ENCODE peak calls at places on chromosomes 1 and 21, in four cellular contexts. T, H, Z and J are unnamed samples.
A peak's percentile ranks its signal among the peaks of the same experiment; 100 is the strongest.

GRCh38 chr1:62436039-62436465 is 797 bp upstream of the USP1 start:
- DNase-seq in T (no peak), H (no peak), Z (no peak), J (peak; percentile 99)

GRCh38 chr1:23066075-23066474 is 46.8 kb downstream of the KDM1A start:
- DNase-seq in T (no peak), H (no peak), Z (no peak), J (no peak)

GRCh38 chr1:25642710-25643109 is 26.1 kb downstream of the MAN1C1 start:
- DNase-seq in T (no peak), H (peak; percentile 34), Z (peak; percentile 35), J (no peak)

GRCh38 chr1:225347123-225347683 is 80.6 kb downstream of the LBR start:
- DNase-seq in T (no peak), H (no peak), Z (no peak), J (no peak)

GRCh38 chr1:41536296-41536695 is 51.8 kb upstream of the EDN2 start:
- DNase-seq in T (no peak), H (no peak), Z (no peak), J (no peak)

GRCh38 chr1:235160395-235160964 is 570 bp downstream of the RBM34 start:
- DNase-seq in T (no peak), H (peak; percentile 58), Z (peak; percentile 13), J (no peak)

GRCh38 chr1:17880429-17880828 is 125.3 kb downstream of the ACTL8 start:
- DNase-seq in T (no peak), H (no peak), Z (no peak), J (no peak)

GRCh38 chr21:45902292-45902995 is 79.1 kb upstream of the COL6A1 start:
- DNase-seq in T (no peak), H (no peak), Z (no peak), J (no peak)

GRCh38 chr21:46205121-46205520 is 20.9 kb upstream of the SPATC1L start:
- DNase-seq in T (no peak), H (no peak), Z (no peak), J (no peak)

GRCh38 chr1:112575154-112575804 is 43.7 kb downstream of the ST7L start:
- DNase-seq in T (peak; percentile 87), H (no peak), Z (peak; percentile 87), J (no peak)

GRCh38 chr21:33813832-33814231 is 101.8 kb downstream of the ATP5PO start:
- DNase-seq in T (no peak), H (no peak), Z (no peak), J (no peak)

GRCh38 chr1:95022527-95022926 is 50.2 kb downstream of the ALG14 start:
- DNase-seq in T (no peak), H (no peak), Z (no peak), J (no peak)

GRCh38 chr1:218108034-218108433 is 177.1 kb upstream of the RRP15 start:
- DNase-seq in T (no peak), H (no peak), Z (no peak), J (no peak)

GRCh38 chr1:11882814-11883538 is 24.2 kb upstream of the NPPB start:
- DNase-seq in T (no peak), H (no peak), Z (no peak), J (no peak)

GRCh38 chr1:41918450-41919043 is at the start of gene HIVEP3:
- DNase-seq in T (no peak), H (no peak), Z (no peak), J (no peak)

GRCh38 chr1:179779645-179780272 is 36.7 kb downstream of the FAM163A start:
- DNase-seq in T (no peak), H (no peak), Z (no peak), J (no peak)

GRCh38 chr1:1122981-1123480 is 7.1 kb upstream of the C1orf159 start:
- DNase-seq in T (no peak), H (no peak), Z (no peak), J (no peak)

GRCh38 chr1:21531243-21531642 is 22.0 kb downstream of the ALPL start:
- DNase-seq in T (no peak), H (no peak), Z (no peak), J (no peak)

GRCh38 chr21:42839271-42840231 is 39.8 kb downstream of the WDR4 start:
- DNase-seq in T (no peak), H (peak; percentile 22), Z (no peak), J (no peak)

GRCh38 chr1:92485374-92486250 is 1.1 kb downstream of the GFI1 start:
- DNase-seq in T (no peak), H (peak; percentile 74), Z (no peak), J (peak; percentile 40)

GRCh38 chr1:212498243-212498642 is 65.5 kb downstream of the NENF start:
- DNase-seq in T (peak; percentile 37), H (no peak), Z (peak; percentile 82), J (no peak)

GRCh38 chr1:114702699-114703098 is 7.4 kb upstream of the AMPD1 start:
- DNase-seq in T (no peak), H (no peak), Z (no peak), J (no peak)

GRCh38 chr21:44666401-44667320 is at the start of gene KRTAP12-2:
- DNase-seq in T (no peak), H (no peak), Z (no peak), J (no peak)

GRCh38 chr1:2591581-2592261 is 5.1 kb downstream of the PRXL2B start:
- DNase-seq in T (no peak), H (no peak), Z (no peak), J (no peak)

GRCh38 chr1:33143181-33143580 is 38.7 kb downstream of the TRIM62 start:
- DNase-seq in T (no peak), H (no peak), Z (no peak), J (no peak)

GRCh38 chr1:12140676-12141532 is 25.9 kb upstream of the TNFRSF1B start:
- DNase-seq in T (no peak), H (no peak), Z (no peak), J (no peak)

GRCh38 chr1:2638466-2639115 is 5.8 kb upstream of the MMEL1 start:
- DNase-seq in T (no peak), H (no peak), Z (no peak), J (no peak)

GRCh38 chr1:4315202-4315601 is 339.2 kb upstream of the AJAP1 start:
- DNase-seq in T (no peak), H (no peak), Z (no peak), J (no peak)

GRCh38 chr1:26234644-26235384 is 814 bp downstream of the CEP85 start:
- DNase-seq in T (no peak), H (peak; percentile 28), Z (no peak), J (no peak)

GRCh38 chr1:51175278-51175677 is 60.8 kb upstream of the RNF11 start:
- DNase-seq in T (no peak), H (no peak), Z (no peak), J (no peak)

GRCh38 chr1:20409017-20409416 is 77.0 kb downstream of the CAMK2N1 start:
- DNase-seq in T (no peak), H (no peak), Z (no peak), J (no peak)

GRCh38 chr1:206929509-206929908 is 7.8 kb upstream of the FCMR start:
- DNase-seq in T (no peak), H (no peak), Z (no peak), J (no peak)